ENCODE peak calls at places on chromosomes 13 and 19, in eight cellular contexts. O is NCI-H510A treated with DMSO at 0.1 percent for 48 hours; E is HEK293T; Y is cerebellum; B is naive thymus-derived CD8-positive, alpha-beta T cell; P is COR-L47; S is cardiac fibroblast; M is stimulated activated CD4-positive, alpha-beta T cell treated with anti-CD3 and anti-CD28 coated beads, Interleukin-1b, Interleukin-23, amount 100 ng/mL, for 4 hours. L is an unnamed sample.

GRCh38 chr13:43285891-43286602 is 262.7 kb downstream of the DNAJC15 start:
- DNase-seq in O (no peak), E (no peak), Y (peak), B (no peak), P (peak), S (peak), M (no peak), L (peak)

GRCh38 chr13:29977721-29978120 is 127.3 kb upstream of the UBL3 start:
- DNase-seq in O (no peak), E (no peak), Y (no peak), B (no peak), P (no peak), S (no peak), M (no peak), L (no peak)

GRCh38 chr19:4977299-4978174 is 8.6 kb downstream of the KDM4B start:
- DNase-seq in O (no peak), E (no peak), Y (peak), B (no peak), P (no peak), S (peak), M (no peak), L (no peak)

GRCh38 chr19:5445667-5446066 is 9.6 kb upstream of the ZNRF4 start:
- DNase-seq in O (no peak), E (no peak), Y (peak), B (no peak), P (no peak), S (peak), M (no peak), L (no peak)

GRCh38 chr19:44653977-44654784 is 10.5 kb downstream of the PVR start:
- DNase-seq in O (no peak), E (peak), Y (peak), B (peak), P (peak), S (peak), M (peak), L (peak)

GRCh38 chr13:105918842-105919741 is 616.4 kb downstream of the EFNB2 start:
- DNase-seq in O (no peak), E (peak), Y (peak), B (no peak), P (no peak), S (peak), M (no peak), L (peak)

GRCh38 chr13:34349091-34349722 is 531.3 kb downstream of the RFC3 start:
- DNase-seq in O (peak), E (no peak), Y (no peak), B (no peak), P (no peak), S (peak), M (no peak), L (no peak)

GRCh38 chr13:94243551-94243950 is 235.9 kb downstream of the DCT start:
- DNase-seq in O (no peak), E (no peak), Y (no peak), B (no peak), P (no peak), S (no peak), M (no peak), L (no peak)

GRCh38 chr13:71240906-71241305 is 626.1 kb downstream of the DACH1 start:
- DNase-seq in O (no peak), E (peak), Y (no peak), B (no peak), P (peak), S (peak), M (no peak), L (peak)

GRCh38 chr19:49473868-49474544 is at the start of gene FLT3LG:
- DNase-seq in O (peak), E (peak), Y (peak), B (peak), P (peak), S (peak), M (peak), L (peak)

GRCh38 chr19:32450217-32450616 is 44.6 kb downstream of the DPY19L3 start:
- DNase-seq in O (no peak), E (no peak), Y (no peak), B (no peak), P (no peak), S (peak), M (no peak), L (no peak)

GRCh38 chr19:42411581-42412178 is 15.5 kb downstream of the LIPE start:
- DNase-seq in O (no peak), E (no peak), Y (no peak), B (no peak), P (no peak), S (no peak), M (no peak), L (no peak)

GRCh38 chr13:107375701-107376350 is 807.9 kb upstream of the ARGLU1 start:
- DNase-seq in O (no peak), E (no peak), Y (no peak), B (no peak), P (no peak), S (no peak), M (no peak), L (no peak)

GRCh38 chr13:113639661-113640262 is 18.2 kb downstream of the ATP4B start:
- DNase-seq in O (no peak), E (no peak), Y (peak), B (no peak), P (no peak), S (no peak), M (no peak), L (no peak)

GRCh38 chr13:99307648-99308339 is 595 bp upstream of the GPR183 start:
- DNase-seq in O (peak), E (no peak), Y (no peak), B (no peak), P (no peak), S (peak), M (peak), L (no peak)

GRCh38 chr19:41990028-41990427 is 4.0 kb downstream of the ATP1A3 start:
- DNase-seq in O (no peak), E (no peak), Y (no peak), B (no peak), P (no peak), S (no peak), M (no peak), L (no peak)

GRCh38 chr13:75812751-75813181 is 176.6 kb downstream of the LMO7 start:
- DNase-seq in O (no peak), E (no peak), Y (no peak), B (no peak), P (no peak), S (peak), M (no peak), L (no peak)

GRCh38 chr19:4120933-4121612 is 2.8 kb downstream of the MAP2K2 start:
- DNase-seq in O (no peak), E (no peak), Y (no peak), B (no peak), P (no peak), S (no peak), M (no peak), L (no peak)

GRCh38 chr19:5046339-5047039 is 77.6 kb downstream of the KDM4B start:
- DNase-seq in O (peak), E (peak), Y (no peak), B (no peak), P (peak), S (peak), M (no peak), L (peak)

GRCh38 chr13:79108914-79109643 is 297.0 kb downstream of the RBM26 start:
- DNase-seq in O (peak), E (no peak), Y (no peak), B (no peak), P (peak), S (no peak), M (no peak), L (peak)

GRCh38 chr13:40484101-40484800 is 182.2 kb downstream of the FOXO1 start:
- DNase-seq in O (no peak), E (no peak), Y (no peak), B (no peak), P (no peak), S (no peak), M (no peak), L (no peak)

GRCh38 chr13:27952931-27953670 is 16.0 kb downstream of the CDX2 start:
- DNase-seq in O (no peak), E (no peak), Y (no peak), B (no peak), P (no peak), S (no peak), M (no peak), L (no peak)

GRCh38 chr13:96460571-96460970 is 370.7 kb downstream of the HS6ST3 start:
- DNase-seq in O (peak), E (no peak), Y (no peak), B (no peak), P (peak), S (peak), M (no peak), L (no peak)

GRCh38 chr19:6602729-6603114 is 11.8 kb upstream of the CD70 start:
- DNase-seq in O (no peak), E (no peak), Y (no peak), B (no peak), P (no peak), S (no peak), M (no peak), L (no peak)

GRCh38 chr13:64488731-64489130 is 2741.4 kb downstream of the PCDH9 start:
- DNase-seq in O (no peak), E (no peak), Y (no peak), B (no peak), P (no peak), S (peak), M (no peak), L (no peak)

GRCh38 chr19:10921909-10922637 is 6.4 kb downstream of the YIPF2 start:
- DNase-seq in O (no peak), E (no peak), Y (no peak), B (no peak), P (no peak), S (no peak), M (no peak), L (no peak)

GRCh38 chr13:92967923-92968322 is 258.7 kb upstream of the GPC6 start:
- DNase-seq in O (no peak), E (no peak), Y (no peak), B (no peak), P (peak), S (peak), M (no peak), L (peak)

GRCh38 chr13:102777716-102778115 is 4.1 kb upstream of the TEX30 start:
- DNase-seq in O (no peak), E (no peak), Y (no peak), B (no peak), P (no peak), S (no peak), M (no peak), L (no peak)

GRCh38 chr13:112748947-112749346 is 59.1 kb downstream of the ATP11A start:
- DNase-seq in O (no peak), E (no peak), Y (peak), B (no peak), P (no peak), S (no peak), M (no peak), L (no peak)

GRCh38 chr13:62931901-62932883 is 1516.5 kb upstream of the PCDH20 start:
- DNase-seq in O (no peak), E (no peak), Y (no peak), B (no peak), P (no peak), S (peak), M (no peak), L (no peak)

GRCh38 chr13:74290324-74290773 is 156.1 kb upstream of the KLF12 start:
- DNase-seq in O (peak), E (peak), Y (peak), B (no peak), P (peak), S (peak), M (no peak), L (peak)

GRCh38 chr19:35355851-35356460 is 2.3 kb upstream of the FFAR3 start:
- DNase-seq in O (no peak), E (no peak), Y (no peak), B (no peak), P (no peak), S (no peak), M (no peak), L (no peak)

GRCh38 chr19:426725-427445 is 17.9 kb upstream of the C2CD4C start:
- DNase-seq in O (no peak), E (no peak), Y (no peak), B (no peak), P (no peak), S (no peak), M (no peak), L (no peak)

GRCh38 chr19:4537953-4538600 is 1.8 kb downstream of the LRG1 start:
- DNase-seq in O (no peak), E (no peak), Y (no peak), B (no peak), P (no peak), S (no peak), M (no peak), L (no peak)

GRCh38 chr13:30112602-30113435 is 194.5 kb downstream of the KATNAL1 start:
- DNase-seq in O (peak), E (peak), Y (peak), B (peak), P (peak), S (peak), M (peak), L (peak)

GRCh38 chr19:11697284-11697855 is 41.4 kb downstream of the ZNF823 start:
- DNase-seq in O (no peak), E (no peak), Y (no peak), B (no peak), P (no peak), S (no peak), M (no peak), L (no peak)

GRCh38 chr19:5095568-5095850 is 126.6 kb downstream of the KDM4B start:
- DNase-seq in O (no peak), E (no peak), Y (no peak), B (no peak), P (no peak), S (no peak), M (no peak), L (no peak)